ENCODE peak calls at places on chromosomes 6 and 20, in five cellular contexts. Y is GM12865, S is fibroblast of pulmonary artery, A is dorsolateral prefrontal cortex, H is heart right ventricle. Z is an unnamed sample.

GRCh38 chr6:157558487-157559200 is 177.7 kb downstream of the ZDHHC14 start:
- DNase-seq in Y (peak), S (no peak), A (no peak), H (no peak), Z (no peak)

GRCh38 chr6:121867095-121867494 is 431.6 kb downstream of the GJA1 start:
- DNase-seq in Y (no peak), S (no peak), A (no peak), H (no peak), Z (no peak)

GRCh38 chr20:62617711-62618483 is 24.4 kb upstream of the SLCO4A1 start:
- DNase-seq in Y (peak), S (no peak), A (no peak), H (peak), Z (no peak)

GRCh38 chr6:52595000-52595795 is 18.3 kb upstream of the TRAM2 start:
- DNase-seq in Y (peak), S (peak), A (no peak), H (peak), Z (no peak)

GRCh38 chr6:14455442-14455841 is 337.9 kb downstream of the CD83 start:
- DNase-seq in Y (no peak), S (no peak), A (no peak), H (no peak), Z (no peak)

GRCh38 chr20:48012401-48012974 is 227.2 kb upstream of the SULF2 start:
- DNase-seq in Y (no peak), S (peak), A (no peak), H (no peak), Z (no peak)

GRCh38 chr6:125149256-125150144 is 4.1 kb upstream of the TPD52L1 start:
- DNase-seq in Y (no peak), S (peak), A (no peak), H (no peak), Z (no peak)

GRCh38 chr6:13668291-13668928 is 43.2 kb downstream of the RANBP9 start:
- DNase-seq in Y (peak), S (peak), A (no peak), H (no peak), Z (no peak)

GRCh38 chr20:5557123-5557522 is 193.1 kb upstream of the SHLD1 start:
- DNase-seq in Y (peak), S (peak), A (peak), H (peak), Z (no peak)

GRCh38 chr20:61295726-61296628 is 43.9 kb downstream of the CDH4 start:
- DNase-seq in Y (no peak), S (no peak), A (no peak), H (no peak), Z (no peak)

GRCh38 chr6:95294047-95294446 is 283.3 kb upstream of the MANEA start:
- DNase-seq in Y (no peak), S (no peak), A (no peak), H (no peak), Z (no peak)

GRCh38 chr6:158825951-158826306 is 6.8 kb upstream of the EZR start:
- DNase-seq in Y (no peak), S (peak), A (no peak), H (peak), Z (no peak)

GRCh38 chr20:10603971-10604864 is 69.6 kb downstream of the JAG1 start:
- DNase-seq in Y (no peak), S (peak), A (no peak), H (peak), Z (no peak)

GRCh38 chr20:52448513-52448912 is 256.9 kb upstream of the ZFP64 start:
- DNase-seq in Y (no peak), S (no peak), A (no peak), H (no peak), Z (no peak)

GRCh38 chr20:47713941-47714450 is 71.3 kb downstream of the SULF2 start:
- DNase-seq in Y (no peak), S (peak), A (no peak), H (peak), Z (no peak)

GRCh38 chr6:152052061-152052460 is 244.6 kb downstream of the ESR1 start:
- DNase-seq in Y (no peak), S (no peak), A (no peak), H (no peak), Z (no peak)

GRCh38 chr6:4287811-4288244 is 152.5 kb upstream of the ECI2 start:
- DNase-seq in Y (no peak), S (no peak), A (no peak), H (peak), Z (no peak)

GRCh38 chr20:19886666-19887288 is 128.7 kb downstream of the RIN2 start:
- DNase-seq in Y (no peak), S (peak), A (no peak), H (no peak), Z (no peak)

GRCh38 chr6:122653094-122653493 is 42.9 kb downstream of the PKIB start:
- DNase-seq in Y (no peak), S (no peak), A (no peak), H (no peak), Z (no peak)

GRCh38 chr20:18541741-18542140 is 25.5 kb upstream of the SMIM26 start:
- DNase-seq in Y (no peak), S (no peak), A (no peak), H (no peak), Z (no peak)

GRCh38 chr6:136333824-136334464 is 44.3 kb upstream of the BCLAF1 start:
- DNase-seq in Y (no peak), S (peak), A (no peak), H (no peak), Z (no peak)

GRCh38 chr20:33945391-33946079 is 48.2 kb upstream of the RALY start:
- DNase-seq in Y (no peak), S (peak), A (peak), H (no peak), Z (no peak)

GRCh38 chr6:35079311-35080000 is 61.7 kb downstream of the TCP11 start:
- DNase-seq in Y (no peak), S (no peak), A (no peak), H (no peak), Z (no peak)

GRCh38 chr20:59365611-59366284 is 65.3 kb downstream of the EDN3 start:
- DNase-seq in Y (no peak), S (no peak), A (no peak), H (no peak), Z (no peak)

GRCh38 chr6:16773376-16773775 is 12.1 kb upstream of the ATXN1 start:
- DNase-seq in Y (no peak), S (no peak), A (no peak), H (no peak), Z (no peak)

GRCh38 chr6:35083507-35083906 is 57.6 kb downstream of the TCP11 start:
- DNase-seq in Y (no peak), S (no peak), A (peak), H (no peak), Z (no peak)

DNA sequence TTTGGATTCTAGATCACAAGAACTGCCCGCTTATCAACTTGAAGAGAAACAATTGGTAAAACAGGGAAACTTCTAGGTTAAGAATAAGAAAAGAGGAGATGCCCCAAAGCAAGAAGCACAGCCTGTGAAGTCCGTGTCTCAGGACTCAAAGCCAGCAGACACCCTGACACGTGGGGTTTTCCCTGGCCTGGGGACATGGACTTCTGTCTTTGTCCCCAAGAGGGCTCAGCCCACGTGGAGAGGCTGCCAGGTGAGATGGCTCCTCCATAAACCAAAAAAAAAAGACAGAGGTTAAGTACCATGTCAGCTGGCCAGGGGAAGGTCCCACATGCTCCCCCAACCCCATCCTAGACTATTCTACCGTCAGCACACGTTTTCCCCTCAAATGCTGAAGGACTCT is 9.9 kb downstream of the SERPINB6 start:
- DNase-seq in Y (no peak), S (no peak), A (no peak), H (no peak), Z (no peak)
- TF ChIP-seq CTCF in Y (no peak), S (no peak), A (no peak), H (no peak), Z (peak)

DNA sequence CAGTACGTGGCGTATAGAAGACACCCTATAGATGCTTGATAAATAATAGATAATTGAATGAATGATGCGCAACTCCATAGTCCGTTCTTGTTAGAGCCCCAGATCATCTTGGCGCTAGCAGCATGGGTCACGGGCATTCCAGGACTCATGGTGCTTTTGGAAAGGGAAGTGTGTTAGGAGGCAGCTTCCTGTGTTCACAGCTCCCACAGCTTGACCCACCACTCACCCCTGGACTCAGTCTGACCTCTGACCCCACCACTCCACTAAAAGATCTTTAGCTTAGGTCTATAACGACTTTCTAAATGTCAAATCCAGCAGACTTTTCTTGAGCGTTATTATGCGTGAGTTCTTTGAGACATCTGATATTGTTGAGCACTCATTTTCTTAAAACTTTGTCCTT is 35.8 kb upstream of the KIF16B start:
- DNase-seq in Y (no peak), S (no peak), A (no peak), H (peak), Z (no peak)
- TF ChIP-seq CTCF in Y (no peak), S (no peak), A (no peak), H (no peak), Z (no peak)

GRCh38 chr6:166707045-166707444 is 80.0 kb upstream of the RPS6KA2 start:
- DNase-seq in Y (peak), S (peak), A (peak), H (no peak), Z (peak)
- TF ChIP-seq CTCF in Y (peak), S (peak), A (peak), H (peak), Z (peak)

GRCh38 chr6:149247385-149247763 is 70.1 kb upstream of the TAB2 start:
- DNase-seq in Y (no peak), S (no peak), A (no peak), H (no peak), Z (no peak)
- TF ChIP-seq CTCF in Y (no peak), S (no peak), A (no peak), H (no peak), Z (no peak)

GRCh38 chr6:33841070-33841469 is 37.3 kb upstream of the MLN start:
- DNase-seq in Y (no peak), S (no peak), A (no peak), H (no peak), Z (no peak)
- TF ChIP-seq CTCF in Y (no peak), S (no peak), A (no peak), H (no peak), Z (no peak)

GRCh38 chr6:106883808-106884262 is 90.7 kb downstream of the CD24 start:
- DNase-seq in Y (no peak), S (no peak), A (no peak), H (no peak), Z (no peak)
- TF ChIP-seq CTCF in Y (no peak), S (no peak), A (no peak), H (no peak), Z (peak)

GRCh38 chr20:50716518-50716917 is 14.9 kb upstream of the PARD6B start:
- DNase-seq in Y (no peak), S (no peak), A (no peak), H (no peak), Z (no peak)

GRCh38 chr20:50717312-50717711 is 14.1 kb upstream of the PARD6B start:
- DNase-seq in Y (no peak), S (no peak), A (no peak), H (no peak), Z (no peak)

GRCh38 chr20:50720582-50720981 is 10.8 kb upstream of the PARD6B start:
- DNase-seq in Y (no peak), S (no peak), A (no peak), H (no peak), Z (no peak)

GRCh38 chr20:50719328-50719727 is 12.1 kb upstream of the PARD6B start:
- DNase-seq in Y (no peak), S (no peak), A (no peak), H (no peak), Z (no peak)

GRCh38 chr20:50717974-50718761 is 13.2 kb upstream of the PARD6B start:
- DNase-seq in Y (no peak), S (no peak), A (no peak), H (no peak), Z (no peak)
- TF ChIP-seq CTCF in Y (no peak), S (no peak), A (no peak), H (peak), Z (no peak)

GRCh38 chr6:111799576-111800467 is 73.4 kb downstream of the FYN start:
- DNase-seq in Y (no peak), S (no peak), A (no peak), H (no peak), Z (no peak)
- TF ChIP-seq CTCF in Y (no peak), S (peak), A (no peak), H (no peak), Z (peak)

DNA sequence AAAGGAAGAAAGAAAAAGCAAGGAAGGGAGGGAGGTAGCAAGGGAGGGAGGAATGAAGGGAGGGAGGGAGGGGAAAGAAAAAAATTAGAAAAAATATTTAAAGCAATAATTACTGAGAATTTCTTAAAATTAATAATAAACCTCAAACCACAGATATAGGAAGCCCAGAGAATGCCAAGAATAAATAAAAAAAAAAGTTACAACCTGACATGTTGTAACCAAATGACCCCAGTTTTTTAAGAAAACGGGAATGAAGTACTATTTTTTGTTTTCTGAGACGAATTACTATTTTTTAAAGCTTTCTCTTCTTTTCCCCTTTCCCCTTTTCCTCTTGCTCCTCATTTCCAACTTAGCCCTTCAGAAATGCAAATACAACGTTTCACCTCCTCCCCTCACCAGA is 16.7 kb downstream of the SLC17A1 start:
- DNase-seq in Y (no peak), S (no peak), A (no peak), H (no peak), Z (no peak)
- TF ChIP-seq CTCF in Y (no peak), S (no peak), A (no peak), H (no peak), Z (no peak)

DNA sequence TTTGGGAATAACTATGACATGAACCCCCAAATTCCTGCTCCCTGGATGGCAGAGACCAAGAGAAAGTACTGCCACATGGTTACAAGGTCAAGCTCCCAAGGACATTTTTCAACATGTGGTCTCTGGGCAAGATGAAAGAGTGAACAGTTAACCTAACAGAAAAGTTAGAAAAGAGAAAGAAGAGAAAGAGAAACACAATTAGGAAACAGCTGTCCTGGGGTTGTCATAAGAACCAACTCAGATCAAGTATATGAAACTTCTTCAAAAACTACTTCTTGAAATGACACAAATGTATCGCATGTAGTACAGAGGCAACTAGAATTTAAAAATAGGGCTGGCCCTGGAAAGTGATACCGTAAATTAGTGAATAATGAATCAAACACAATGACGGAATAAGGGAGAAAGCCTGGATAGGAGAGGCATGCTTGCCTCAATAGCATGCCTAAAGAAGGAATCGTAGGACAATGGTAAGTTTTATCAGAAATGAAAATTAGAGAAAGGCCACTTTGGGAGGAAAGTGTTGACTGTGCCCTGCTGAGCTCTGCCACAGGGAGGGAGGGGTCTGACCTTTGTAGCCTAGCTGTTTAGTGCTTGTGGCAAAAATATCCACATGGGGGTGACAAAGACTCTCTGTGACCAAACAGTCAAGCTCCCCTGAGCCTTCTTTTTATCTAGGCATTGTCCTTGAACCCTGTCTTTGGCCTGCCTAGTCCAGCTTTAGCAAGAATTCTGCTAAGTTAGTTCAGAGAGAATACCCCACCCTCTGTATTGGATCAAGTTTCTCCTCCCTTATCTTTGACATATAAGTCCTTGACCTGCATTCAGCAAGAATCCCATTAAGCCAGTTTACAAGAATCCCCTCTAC is 4.3 kb upstream of the DCBLD1 start:
- DNase-seq in Y (peak), S (peak), A (no peak), H (no peak), Z (no peak)
- TF ChIP-seq CTCF in Y (peak), S (peak), A (peak), H (peak), Z (no peak)